ENCODE peak calls at places on chromosomes 13 and 19, in ten cellular contexts. Y, D, C, E, H, V, F, M, Z and R are unnamed samples.

GRCh38 chr19:43636121-43636683 is 3.4 kb downstream of the CADM4 start:
- DNase-seq in E (no peak), C (no peak), D (no peak), H (peak; percentile 70), M (no peak), V (no peak), F (peak; percentile 40), Y (no peak), Z (no peak), R (no peak)

GRCh38 chr19:1132625-1133383 is 29.0 kb downstream of the GPX4 start:
- DNase-seq in M (no peak), C (no peak), E (peak; percentile 69), Z (no peak), H (no peak), Y (no peak), D (no peak), F (peak; percentile 89), V (no peak), R (peak; percentile 47)

GRCh38 chr13:71979616-71980015 is 112.6 kb upstream of the DACH1 start:
- DNase-seq in Z (no peak), C (no peak), E (no peak), D (no peak), F (no peak), H (peak; percentile 49), M (no peak), Y (no peak), V (peak; percentile 7), R (no peak)

GRCh38 chr13:99075268-99076191 is 97.7 kb upstream of the DOCK9 start:
- DNase-seq in Z (peak; percentile 36), V (no peak), M (no peak), H (no peak), E (no peak), D (no peak), F (no peak), Y (no peak), C (no peak), R (no peak)

GRCh38 chr13:98273067-98273823 is 96.2 kb upstream of the RNF113B start:
- DNase-seq in V (no peak), D (no peak), M (no peak), C (no peak), E (no peak), Z (no peak), H (no peak), F (no peak), Y (no peak), R (no peak)

GRCh38 chr19:3614858-3615505 is 8.3 kb upstream of the TBXA2R start:
- DNase-seq in V (no peak), C (no peak), E (no peak), H (no peak), F (no peak), D (no peak), Y (no peak), Z (no peak), M (no peak), R (no peak)

GRCh38 chr13:52665325-52665724 is 12.7 kb downstream of the SUGT1 start:
- DNase-seq in Y (no peak), F (no peak), C (no peak), Z (no peak), V (no peak), M (no peak), H (no peak), D (no peak), E (no peak), R (no peak)

GRCh38 chr19:38971672-38972071 is 3.9 kb downstream of the FBXO17 start:
- DNase-seq in H (no peak), C (no peak), D (no peak), Y (no peak), E (no peak), V (no peak), F (no peak), M (no peak), Z (no peak), R (no peak)

GRCh38 chr19:42606660-42607351 is 12.1 kb upstream of the CEACAM8 start:
- DNase-seq in M (peak; percentile 87), H (peak; percentile 88), Z (no peak), E (no peak), Y (no peak), C (no peak), D (peak; percentile 89), F (peak; percentile 41), V (peak; percentile 69), R (peak; percentile 73)

GRCh38 chr19:46866407-46867132 is 5.8 kb downstream of the ARHGAP35 start:
- DNase-seq in M (no peak), Z (no peak), E (no peak), F (no peak), H (no peak), Y (no peak), D (no peak), V (no peak), C (no peak), R (no peak)

GRCh38 chr19:55579766-55580621 is 654 bp downstream of the ZNF579 start:
- DNase-seq in H (peak; percentile 60), Y (no peak), V (peak; percentile 50), D (no peak), Z (no peak), E (peak; percentile 56), C (no peak), M (no peak), F (no peak), R (no peak)

GRCh38 chr13:44471686-44472085 is 98.1 kb downstream of the SERP2 start:
- DNase-seq in Y (no peak), M (no peak), H (no peak), C (no peak), D (no peak), Z (no peak), E (no peak), V (no peak), F (no peak), R (no peak)

GRCh38 chr13:44470623-44471562 is 97.3 kb downstream of the SERP2 start:
- DNase-seq in E (no peak), V (peak; percentile 34), M (no peak), C (no peak), Z (no peak), H (no peak), F (no peak), D (no peak), Y (no peak), R (no peak)

GRCh38 chr13:44474122-44474910 is 100.7 kb downstream of the SERP2 start:
- DNase-seq in V (no peak), D (no peak), F (no peak), H (no peak), E (no peak), Z (no peak), C (no peak), M (no peak), Y (no peak), R (no peak)
- TF ChIP-seq EP300 in V (no peak), D (no peak), F (no peak), H (no peak), E (no peak), Z (no peak), C (no peak), M (no peak), Y (no peak), R (no peak)

GRCh38 chr19:13639342-13639929 is 124.9 kb upstream of the MRI1 start:
- DNase-seq in H (no peak), Y (no peak), C (no peak), E (no peak), M (no peak), F (no peak), D (no peak), V (no peak), Z (no peak), R (no peak)

GRCh38 chr19:13640611-13641010 is 123.7 kb upstream of the MRI1 start:
- DNase-seq in D (no peak), H (no peak), F (no peak), E (no peak), M (no peak), Y (no peak), C (no peak), Z (no peak), V (no peak), R (no peak)

GRCh38 chr19:13633522-13633922 is 127.2 kb upstream of the CACNA1A start:
- DNase-seq in H (no peak), E (no peak), M (no peak), D (no peak), Z (no peak), Y (no peak), C (no peak), V (no peak), F (no peak), R (no peak)

GRCh38 chr19:13634658-13635057 is 128.4 kb upstream of the CACNA1A start:
- DNase-seq in M (no peak), Z (no peak), D (no peak), V (no peak), E (no peak), C (no peak), Y (no peak), F (no peak), H (no peak), R (no peak)

DNA sequence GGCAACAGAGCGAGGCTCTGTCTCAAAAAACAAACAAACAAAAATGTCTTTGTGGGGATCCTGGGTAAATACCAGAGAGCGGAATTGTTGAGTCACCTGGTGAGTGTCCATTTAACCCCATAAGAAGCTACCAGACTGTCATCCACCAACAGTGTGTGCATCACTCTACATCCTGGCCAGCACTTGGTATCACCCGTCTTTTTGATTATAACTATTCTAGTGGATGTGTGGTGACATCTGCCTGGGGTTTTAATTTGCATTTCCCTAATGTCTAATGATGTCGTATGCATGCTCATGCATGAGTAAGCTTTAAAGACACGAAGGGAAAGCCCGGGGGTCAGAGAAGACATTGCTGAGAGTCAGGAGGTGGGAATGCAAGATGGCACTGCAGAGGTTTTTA is 126.7 kb upstream of the MRI1 start:
- DNase-seq in Y (no peak), M (no peak), E (no peak), Z (no peak), D (no peak), F (no peak), C (no peak), V (no peak), H (no peak), R (no peak)
- H3K27me3 ChIP-seq in Y (no peaks in the 10 kb centered on the region), M (no peaks in the 10 kb centered on the region), E (no peaks in the 10 kb centered on the region), Z (no peaks in the 10 kb centered on the region), D (no peaks in the 10 kb centered on the region), F (no peaks in the 10 kb centered on the region), C (no peaks in the 10 kb centered on the region), V (peaks cover 3% of the 10 kb centered on the region), H (no peaks in the 10 kb centered on the region), R (no peaks in the 10 kb centered on the region)

GRCh38 chr19:15402411-15403150 is 16.2 kb downstream of the AKAP8L start:
- DNase-seq in Y (no peak), M (no peak), H (no peak), C (peak; percentile 68), Z (no peak), D (no peak), E (no peak), F (peak; percentile 21), V (no peak), R (no peak)
- TF ChIP-seq POLR2A in Y (no peak), M (no peak), H (no peak), C (no peak), Z (no peak), D (no peak), E (no peak), F (no peak), V (no peak), R (no peak)

DNA sequence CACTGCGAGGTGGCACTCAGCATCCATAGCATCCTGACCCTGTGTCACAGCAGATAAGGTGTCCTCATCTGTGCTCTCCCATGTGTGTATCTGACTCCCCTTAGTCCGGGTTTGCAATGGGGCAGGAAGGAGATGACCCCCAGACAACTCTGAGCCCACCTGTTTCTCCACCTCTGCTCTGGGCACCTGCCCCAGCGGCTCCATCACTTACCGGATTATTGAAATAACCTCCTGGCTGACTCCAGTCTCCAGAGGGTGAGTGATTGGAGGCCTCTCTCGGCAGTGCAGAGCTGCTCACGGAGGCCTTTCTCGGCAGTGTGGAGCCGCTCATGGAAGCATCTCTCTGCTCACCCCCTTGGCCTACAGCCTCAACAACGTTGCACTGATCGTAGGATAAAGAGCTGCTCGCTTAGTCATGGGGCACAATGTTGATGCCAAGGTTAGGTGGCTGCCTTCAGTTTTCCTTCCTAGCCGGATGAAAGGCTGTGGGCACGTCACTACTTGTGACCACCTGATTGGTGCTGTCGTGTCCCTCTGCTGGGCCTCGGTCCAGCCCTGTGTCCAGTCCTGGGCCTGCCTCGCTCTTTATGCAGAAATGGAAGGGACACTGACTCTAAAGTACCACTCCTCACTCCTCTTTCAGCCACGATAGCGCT is 67.6 kb downstream of the TEX29 start:
- DNase-seq in H (no peak), V (no peak), M (no peak), C (no peak), D (peak; percentile 10), E (no peak), Y (no peak), F (no peak), Z (no peak), R (no peak)
- TF ChIP-seq EP300 in H (no peak), V (no peak), M (no peak), C (no peak), D (no peak), E (no peak), Y (no peak), F (no peak), Z (no peak), R (no peak)